ENCODE peak calls at places on chromosomes 5 and 9, in seven cellular contexts. J is islet precursor cell, X is fibroblast of lung, N is HFFc6, F is A673, Y is foreskin keratinocyte, Q is iPS-NIHi11. H is an unnamed sample.
A peak's percentile ranks its signal among the peaks of the same experiment; 100 is the strongest.

GRCh38 chr9:37986771-37987258 is 82.2 kb downstream of the SHB start:
- DNase-seq in J (no peak), X (no peak), N (no peak), Y (no peak), Q (no peak), F (no peak), H (no peak)

GRCh38 chr5:171630047-171630669 is 155.5 kb upstream of the SMIM23 start:
- DNase-seq in X (peak; percentile 57), F (peak; percentile 64), N (no peak), J (peak; percentile 90), Q (peak; percentile 87), Y (no peak), H (no peak)

GRCh38 chr9:103014242-103014641 is 19.1 kb downstream of the CYLC2 start:
- DNase-seq in X (no peak), Q (no peak), Y (no peak), F (no peak), J (no peak), N (no peak), H (no peak)

GRCh38 chr9:120863833-120864232 is 13.2 kb downstream of the PHF19 start:
- DNase-seq in J (no peak), Q (no peak), Y (no peak), N (no peak), X (no peak), F (no peak), H (no peak)

GRCh38 chr5:81252904-81253303 is 19.8 kb downstream of the CKMT2 start:
- DNase-seq in Q (no peak), Y (no peak), J (no peak), X (no peak), N (no peak), F (no peak), H (no peak)

GRCh38 chr5:122099060-122099790 is 21.2 kb upstream of the LOX start:
- DNase-seq in X (peak; percentile 73), Y (no peak), J (peak; percentile 84), Q (peak; percentile 10), F (no peak), N (peak; percentile 79), H (peak; percentile 44)

GRCh38 chr5:153835891-153836515 is 202.7 kb downstream of the FAM114A2 start:
- DNase-seq in J (no peak), N (no peak), Y (no peak), Q (no peak), X (no peak), F (no peak), H (no peak)

GRCh38 chr5:62649476-62650113 is 71.0 kb downstream of the LRRC70 start:
- DNase-seq in J (peak; percentile 82), F (no peak), X (no peak), Q (no peak), Y (no peak), N (no peak), H (no peak)

GRCh38 chr5:179803651-179804598 is 2.7 kb downstream of the MGAT4B start:
- DNase-seq in Y (no peak), N (no peak), X (no peak), Q (no peak), F (no peak), J (no peak), H (no peak)

GRCh38 chr9:81519816-81520215 is 169.5 kb downstream of the TLE1 start:
- DNase-seq in J (no peak), Q (no peak), F (no peak), Y (no peak), X (no peak), N (no peak), H (no peak)

GRCh38 chr5:174303437-174304045 is 258.0 kb downstream of the NSG2 start:
- DNase-seq in F (no peak), Q (no peak), N (no peak), X (no peak), Y (no peak), J (peak; percentile 43), H (no peak)

GRCh38 chr5:178207183-178207916 is 3.0 kb downstream of the HNRNPAB start:
- DNase-seq in Q (no peak), N (no peak), J (peak; percentile 43), X (peak; percentile 52), Y (peak; percentile 28), F (no peak), H (no peak)

GRCh38 chr5:157456301-157456700 is 3.7 kb upstream of the NIPAL4 start:
- DNase-seq in Q (no peak), J (peak; percentile 57), X (no peak), N (no peak), Y (no peak), F (no peak), H (no peak)

GRCh38 chr5:89037090-89037489 is 154.1 kb upstream of the MEF2C start:
- DNase-seq in Y (peak; percentile 96), X (no peak), J (peak; percentile 96), F (no peak), N (peak; percentile 69), Q (no peak), H (peak; percentile 15)

GRCh38 chr9:78167356-78167755 is 68.5 kb upstream of the CEP78 start:
- DNase-seq in J (no peak), Y (peak; percentile 6), F (no peak), X (no peak), N (no peak), Q (peak; percentile 29), H (no peak)

GRCh38 chr5:116209166-116209565 is 124.3 kb downstream of the COMMD10 start:
- DNase-seq in Q (no peak), J (no peak), X (no peak), Y (no peak), N (no peak), F (no peak), H (no peak)

GRCh38 chr5:132070460-132071337 is 2.9 kb upstream of the CSF2 start:
- DNase-seq in J (no peak), X (peak; percentile 29), Q (no peak), N (peak; percentile 33), F (no peak), Y (no peak), H (no peak)

GRCh38 chr5:10468256-10468655 is 26.6 kb downstream of the ROPN1L start:
- DNase-seq in F (no peak), X (no peak), N (no peak), Y (no peak), Q (no peak), J (no peak), H (no peak)

GRCh38 chr9:21317956-21318923 is 13.1 kb upstream of the IFNA5 start:
- DNase-seq in Q (peak; percentile 29), X (peak; percentile 60), J (no peak), F (peak; percentile 33), N (peak; percentile 47), Y (no peak), H (peak; percentile 12)

GRCh38 chr9:92501671-92502393 is 19.5 kb upstream of the ASPN start:
- DNase-seq in X (peak; percentile 41), Q (peak; percentile 58), Y (no peak), F (peak; percentile 30), J (peak; percentile 69), N (peak; percentile 36), H (peak; percentile 36)

GRCh38 chr5:31711935-31712592 is 73.1 kb downstream of the PDZD2 start:
- DNase-seq in Q (no peak), Y (no peak), J (no peak), F (no peak), N (no peak), X (no peak), H (no peak)